ENCODE peak calls at places on chromosomes 16 and 17, in eight cellular contexts. R is HCT116, Z is IMR-90, L is H1, H is HepG2, B is K562, K is A549, P is GM12878. C is an unnamed sample.

GRCh38 chr16:65418435-65418834 is 296.6 kb upstream of the CDH11 start:
- DNase-seq in R (no peak), Z (peak), L (no peak), H (no peak), B (no peak), K (no peak), P (no peak), C (no peak)

GRCh38 chr16:64469351-64469750 is 652.5 kb downstream of the CDH11 start:
- DNase-seq in R (no peak), Z (no peak), L (no peak), H (no peak), B (no peak), K (no peak), P (no peak), C (no peak)

GRCh38 chr17:38587193-38587592 is 18.6 kb downstream of the SRCIN1 start:
- DNase-seq in R (no peak), Z (no peak), L (no peak), H (no peak), B (no peak), K (no peak), P (no peak), C (no peak)

GRCh38 chr16:13931845-13932244 is 11.9 kb downstream of the ERCC4 start:
- DNase-seq in R (no peak), Z (no peak), L (no peak), H (no peak), B (peak), K (no peak), P (no peak), C (no peak)

GRCh38 chr16:52976539-52977167 is 76.0 kb downstream of the CHD9NB start:
- DNase-seq in R (peak), Z (peak), L (no peak), H (peak), B (no peak), K (peak), P (no peak), C (peak)

GRCh38 chr16:66487580-66488235 is 60.6 kb downstream of the BEAN1 start:
- DNase-seq in R (no peak), Z (no peak), L (no peak), H (no peak), B (no peak), K (no peak), P (no peak), C (no peak)

GRCh38 chr17:63356275-63356905 is 89.7 kb downstream of the CYB561 start:
- DNase-seq in R (peak), Z (peak), L (no peak), H (no peak), B (no peak), K (no peak), P (no peak), C (no peak)

GRCh38 chr16:56013962-56014552 is 138.9 kb upstream of the CES5A start:
- DNase-seq in R (peak), Z (peak), L (peak), H (peak), B (peak), K (peak), P (no peak), C (no peak)

GRCh38 chr16:14538604-14539003 is 91.5 kb downstream of the PARN start:
- DNase-seq in R (no peak), Z (no peak), L (no peak), H (no peak), B (no peak), K (no peak), P (no peak), C (no peak)

GRCh38 chr17:58105093-58105492 is 21.9 kb downstream of the DYNLL2 start:
- DNase-seq in R (no peak), Z (peak), L (no peak), H (no peak), B (no peak), K (no peak), P (no peak), C (no peak)

GRCh38 chr17:40218740-40219072 is 398 bp upstream of the WIPF2 start:
- DNase-seq in R (peak), Z (peak), L (peak), H (peak), B (peak), K (peak), P (peak), C (peak)

GRCh38 chr16:546909-547770 is 13.1 kb upstream of the PRR35 start:
- DNase-seq in R (no peak), Z (peak), L (no peak), H (no peak), B (peak), K (peak), P (no peak), C (peak)

GRCh38 chr16:70689970-70690905 is 4.4 kb upstream of the MTSS2 start:
- DNase-seq in R (no peak), Z (no peak), L (no peak), H (no peak), B (no peak), K (no peak), P (no peak), C (no peak)

GRCh38 chr16:89721644-89722391 is 481 bp downstream of the ZNF276 start:
- DNase-seq in R (no peak), Z (peak), L (no peak), H (no peak), B (peak), K (peak), P (no peak), C (peak)

GRCh38 chr17:17888371-17888770 is 51.6 kb upstream of the SREBF1 start:
- DNase-seq in R (no peak), Z (no peak), L (no peak), H (no peak), B (no peak), K (no peak), P (no peak), C (no peak)

GRCh38 chr16:89123001-89123830 is 29.6 kb downstream of the ACSF3 start:
- DNase-seq in R (no peak), Z (no peak), L (no peak), H (no peak), B (no peak), K (no peak), P (no peak), C (no peak)

GRCh38 chr17:5422505-5422904 is 2.5 kb downstream of the RPAIN start:
- DNase-seq in R (peak), Z (peak), L (no peak), H (peak), B (no peak), K (peak), P (no peak), C (no peak)

GRCh38 chr16:51137097-51137496 is 14.0 kb downstream of the SALL1 start:
- DNase-seq in R (no peak), Z (no peak), L (no peak), H (no peak), B (no peak), K (no peak), P (no peak), C (no peak)

GRCh38 chr17:21463204-21463661 is 87.1 kb downstream of the KCNJ12 start:
- DNase-seq in R (no peak), Z (no peak), L (no peak), H (no peak), B (no peak), K (no peak), P (no peak), C (no peak)

GRCh38 chr17:64331946-64332493 is 58.6 kb downstream of the PECAM1 start:
- DNase-seq in R (no peak), Z (no peak), L (no peak), H (peak), B (peak), K (no peak), P (no peak), C (no peak)

GRCh38 chr16:66475232-66475631 is 48.1 kb downstream of the BEAN1 start:
- DNase-seq in R (no peak), Z (no peak), L (no peak), H (no peak), B (no peak), K (no peak), P (no peak), C (no peak)

GRCh38 chr16:50396770-50397525 is 28.2 kb upstream of the BRD7 start:
- DNase-seq in R (peak), Z (peak), L (no peak), H (no peak), B (no peak), K (peak), P (no peak), C (no peak)

GRCh38 chr17:79830763-79831366 is 8.4 kb downstream of the CBX4 start:
- DNase-seq in R (no peak), Z (no peak), L (no peak), H (peak), B (no peak), K (no peak), P (no peak), C (no peak)

GRCh38 chr16:66874079-66874775 is 6.1 kb upstream of the PDP2 start:
- DNase-seq in R (no peak), Z (peak), L (no peak), H (no peak), B (no peak), K (no peak), P (no peak), C (no peak)

GRCh38 chr16:89315791-89316581 is 98.5 kb downstream of the ZNF778 start:
- DNase-seq in R (no peak), Z (peak), L (no peak), H (peak), B (no peak), K (peak), P (peak), C (no peak)

GRCh38 chr17:10251212-10251948 is 53.0 kb upstream of the GAS7 start:
- DNase-seq in R (no peak), Z (no peak), L (no peak), H (no peak), B (no peak), K (no peak), P (peak), C (no peak)

GRCh38 chr17:43814714-43815113 is 18.2 kb downstream of the MPP3 start:
- DNase-seq in R (no peak), Z (peak), L (no peak), H (no peak), B (no peak), K (peak), P (no peak), C (no peak)
- TF ChIP-seq RAD21 in R (no peak), Z (no peak), L (no peak), H (no peak), B (no peak), K (no peak), P (no peak), C (no peak)

GRCh38 chr17:41784207-41784744 is 2.2 kb downstream of the JUP start:
- DNase-seq in R (peak), Z (peak), L (no peak), H (no peak), B (peak), K (peak), P (no peak), C (peak)
- TF ChIP-seq RAD21 in R (no peak), Z (no peak), L (no peak), H (no peak), B (no peak), K (no peak), P (no peak), C (no peak)

GRCh38 chr16:11530171-11530940 is 56.4 kb downstream of the LITAF start:
- DNase-seq in R (no peak), Z (peak), L (no peak), H (peak), B (no peak), K (peak), P (no peak), C (no peak)
- TF ChIP-seq RAD21 in R (no peak), Z (no peak), L (no peak), H (no peak), B (no peak), K (no peak), P (no peak), C (no peak)

GRCh38 chr17:78255029-78255656 is 23.7 kb downstream of the TMEM235 start:
- DNase-seq in R (no peak), Z (no peak), L (no peak), H (no peak), B (no peak), K (no peak), P (no peak), C (no peak)

GRCh38 chr17:78256705-78257559 is 25.5 kb downstream of the TMEM235 start:
- DNase-seq in R (no peak), Z (no peak), L (no peak), H (no peak), B (no peak), K (no peak), P (no peak), C (peak)

GRCh38 chr17:78255953-78256704 is 24.7 kb downstream of the TMEM235 start:
- DNase-seq in R (no peak), Z (no peak), L (no peak), H (no peak), B (no peak), K (no peak), P (no peak), C (no peak)

GRCh38 chr17:78258323-78259229 is 27.1 kb downstream of the TMEM235 start:
- DNase-seq in R (no peak), Z (peak), L (no peak), H (peak), B (peak), K (no peak), P (no peak), C (peak)

GRCh38 chr17:78257810-78258322 is 26.4 kb downstream of the TMEM235 start:
- DNase-seq in R (no peak), Z (peak), L (no peak), H (no peak), B (peak), K (no peak), P (no peak), C (peak)
- TF ChIP-seq RAD21 in R (no peak), Z (no peak), L (no peak), H (no peak), B (no peak), K (no peak), P (no peak), C (no peak)

DNA sequence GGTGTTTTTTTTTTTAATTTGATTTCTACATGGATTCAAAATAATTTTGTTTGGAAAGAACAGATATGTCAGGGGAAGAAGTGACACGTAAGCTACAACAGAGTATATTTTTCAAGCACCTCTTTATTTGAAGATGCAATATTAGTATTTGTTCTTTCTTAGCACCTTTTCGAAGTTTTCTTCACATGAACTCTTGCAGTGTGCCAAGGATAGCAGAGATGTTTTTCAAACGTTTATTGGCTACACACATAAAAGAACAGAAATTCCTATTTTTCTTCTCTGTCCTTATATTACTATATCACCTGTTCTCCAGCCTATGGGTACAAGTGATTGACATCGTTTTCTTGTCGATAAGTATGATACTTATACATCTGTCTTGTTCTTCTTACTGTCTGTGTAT is 192.7 kb upstream of the TBX2 start:
- DNase-seq in R (no peak), Z (no peak), L (no peak), H (no peak), B (no peak), K (no peak), P (no peak), C (no peak)
- TF ChIP-seq RAD21 in R (no peak), Z (no peak), L (no peak), H (no peak), B (no peak), K (no peak), P (no peak), C (no peak)

GRCh38 chr16:4272114-4272954 is 489 bp downstream of the TFAP4 start:
- DNase-seq in R (no peak), Z (no peak), L (no peak), H (peak), B (peak), K (peak), P (no peak), C (peak)
- TF ChIP-seq RAD21 in R (no peak), Z (peak), L (no peak), H (no peak), B (no peak), K (no peak), P (no peak), C (no peak)

GRCh38 chr17:48225725-48226567 is 118.4 kb downstream of the SNX11 start:
- DNase-seq in R (no peak), Z (no peak), L (no peak), H (no peak), B (no peak), K (no peak), P (no peak), C (no peak)
- TF ChIP-seq RAD21 in R (no peak), Z (no peak), L (no peak), H (no peak), B (no peak), K (no peak), P (no peak), C (no peak)